ENCODE peak calls at places on chromosomes 5 and 9, in ten cellular contexts. E is left colon; Y is body of pancreas; I is SK-N-SH treated with all-trans-retinoic acid at 6 μM for 48 hours; B is activated CD8-positive, alpha-beta memory T cell treated with anti-CD3 and anti-CD28 coated beads, Interleukin-2, amount 10 ng/mL, durations not matched to agents 7 days and 5 days; H is stimulated activated naive CD8-positive, alpha-beta T cell treated with anti-CD3 and anti-CD28 coated beads, Interleukin-15, amount 100 ng/mL, for 72 hours; W is heart left ventricle; S is CD4-positive, alpha-beta T cell; Z is RWPE2; K is upper lobe of right lung. F is an unnamed sample.

GRCh38 chr5:5418006-5418405 is 4.5 kb upstream of the ICE1 start:
- ATAC-seq in E (no peak), B (no peak), W (no peak), K (no peak), Y (no peak), Z (no peak), H (no peak), S (no peak), I (no peak), F (no peak)

GRCh38 chr5:98581416-98581999 is 192.0 kb upstream of the RGMB start:
- ATAC-seq in Z (no peak), H (no peak), S (no peak), B (no peak), E (no peak), K (no peak), Y (no peak), I (peak), W (peak), F (no peak)

GRCh38 chr9:16726023-16726422 is 144.4 kb downstream of the BNC2 start:
- ATAC-seq in E (no peak), I (peak), B (no peak), Z (no peak), Y (no peak), W (no peak), H (no peak), S (no peak), K (no peak), F (no peak)

GRCh38 chr9:22039258-22039657 is 30.2 kb upstream of the CDKN2B start:
- ATAC-seq in S (no peak), Z (no peak), K (no peak), H (no peak), I (no peak), Y (no peak), B (no peak), W (no peak), E (no peak), F (no peak)

GRCh38 chr5:54900906-54901725 is 84.3 kb downstream of the ESM1 start:
- ATAC-seq in Y (peak), S (no peak), E (no peak), I (no peak), B (no peak), Z (peak), H (no peak), W (peak), K (peak), F (no peak)

GRCh38 chr5:177232761-177233160 is 70.8 kb downstream of the RAB24 start:
- ATAC-seq in E (no peak), H (no peak), S (no peak), W (peak), Z (peak), B (no peak), I (peak), K (no peak), Y (no peak), F (peak)

GRCh38 chr5:108917596-108917995 is 169.9 kb downstream of the FER start:
- ATAC-seq in B (no peak), S (no peak), Y (no peak), W (no peak), E (peak), K (no peak), H (no peak), Z (peak), I (no peak), F (no peak)

GRCh38 chr5:88845081-88845697 is 37.8 kb downstream of the MEF2C start:
- ATAC-seq in K (no peak), W (no peak), E (no peak), S (no peak), Y (no peak), I (no peak), Z (no peak), B (no peak), H (peak), F (peak)

GRCh38 chr9:126666155-126666803 is 52.6 kb downstream of the LMX1B start:
- ATAC-seq in W (no peak), E (no peak), H (no peak), S (no peak), Y (no peak), Z (no peak), K (no peak), I (no peak), B (no peak), F (no peak)

GRCh38 chr9:4117835-4118610 is 181.8 kb downstream of the GLIS3 start:
- ATAC-seq in B (peak), E (no peak), H (peak), I (no peak), W (no peak), Y (no peak), K (peak), Z (no peak), S (no peak), F (no peak)

F was measured in activated T-helper 17 cell treated with anti-CD3 and anti-CD28 coated beads, Interleukin-2, amount 50 U/mL, for 72 hours.